ENCODE peak calls at places on chromosomes 7 and 10, in four cellular contexts. R is GM12878, Y is H1, J is HepG2. V is an unnamed sample. For H3K27me3 and H3K4me1, the result is how much of the 10 kb centered on the place peaks cover.

GRCh38 chr7:108367314-108367713 is 88.9 kb downstream of the NRCAM start:
- DNase-seq in R (no peak), J (no peak), Y (no peak), V (no peak)

GRCh38 chr7:35681630-35682029 is 13.3 kb downstream of the HERPUD2 start:
- DNase-seq in R (no peak), Y (no peak), J (no peak), V (no peak)

GRCh38 chr10:34434119-34434594 is 380.9 kb downstream of the PARD3 start:
- DNase-seq in R (no peak), Y (no peak), J (no peak), V (no peak)

GRCh38 chr10:6518791-6519430 is 61.2 kb downstream of the PRKCQ start:
- DNase-seq in J (no peak), Y (no peak), R (no peak), V (no peak)

GRCh38 chr7:149375234-149376008 is 85.4 kb downstream of the ZNF777 start:
- DNase-seq in J (no peak), R (no peak), Y (no peak), V (no peak)

GRCh38 chr7:48390381-48391327 is 219.4 kb downstream of the ABCA13 start:
- DNase-seq in Y (no peak), J (no peak), R (no peak), V (no peak)

GRCh38 chr10:30783939-30784500 is 154.5 kb upstream of the LYZL2 start:
- DNase-seq in R (peak), J (peak), Y (peak), V (peak)

GRCh38 chr10:67790534-67791408 is 47.2 kb downstream of the DNAJC12 start:
- DNase-seq in R (no peak), J (no peak), Y (no peak), V (no peak)

GRCh38 chr10:42836771-42837468 is 54.3 kb downstream of the BMS1 start:
- DNase-seq in J (peak), Y (no peak), R (no peak), V (no peak)

GRCh38 chr10:49831352-49832040 is 69.4 kb upstream of the OGDHL start:
- DNase-seq in R (no peak), J (no peak), Y (peak), V (peak)

GRCh38 chr10:131996508-131997365 is 15.0 kb upstream of the BNIP3 start:
- DNase-seq in J (no peak), Y (no peak), R (no peak), V (no peak)

GRCh38 chr10:79444243-79445119 is 943 bp downstream of the ZCCHC24 start:
- DNase-seq in J (no peak), Y (peak), R (no peak), V (no peak)

GRCh38 chr10:93993782-93994668 is at the start of gene PLCE1:
- DNase-seq in Y (peak), R (no peak), J (no peak), V (no peak)

GRCh38 chr7:46015107-46015868 is 94.2 kb upstream of the IGFBP3 start:
- DNase-seq in Y (peak), R (no peak), J (peak), V (peak)

GRCh38 chr10:36336315-36336714 is 694.2 kb upstream of the FZD8 start:
- DNase-seq in J (no peak), Y (no peak), R (no peak), V (no peak)

GRCh38 chr10:5959581-5960069 is 17.7 kb downstream of the IL15RA start:
- DNase-seq in J (no peak), R (no peak), Y (no peak), V (no peak)

GRCh38 chr7:82506702-82507101 is 63.1 kb upstream of the CACNA2D1 start:
- DNase-seq in J (no peak), R (no peak), Y (no peak), V (no peak)

GRCh38 chr10:68562666-68563522 is 2.8 kb downstream of the TET1 start:
- DNase-seq in Y (no peak), J (no peak), R (no peak), V (no peak)

DNA sequence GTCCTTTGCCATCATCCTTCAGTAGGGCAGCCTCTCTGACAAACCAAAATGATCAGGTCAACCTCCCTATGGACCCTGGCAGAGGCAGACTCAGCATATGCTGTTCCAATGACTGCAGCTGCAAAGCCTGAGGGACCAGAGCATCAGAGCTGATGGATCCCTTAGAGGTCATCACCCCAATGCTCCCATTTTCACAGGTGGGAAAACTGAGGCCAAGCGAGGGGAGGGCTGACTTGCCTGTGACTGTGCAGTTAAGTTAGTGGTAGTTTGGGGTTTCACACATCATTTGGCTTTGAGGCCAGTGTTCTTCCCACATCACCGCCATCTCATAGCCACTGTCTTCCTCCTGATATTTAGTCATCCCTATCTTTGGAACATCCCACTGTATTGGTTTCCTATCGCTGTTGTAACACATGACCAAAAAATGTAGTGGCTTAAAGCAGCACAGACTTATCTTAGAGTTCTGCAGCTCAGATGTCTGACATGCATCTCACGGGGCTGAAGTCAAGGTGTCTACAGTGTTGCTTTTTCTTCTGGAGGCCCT is 69.3 kb upstream of the PDZD8 start:
- DNase-seq in J (no peak), R (no peak), Y (no peak), V (no peak)
- TF ChIP-seq SUZ12 in J (no peak), R (no peak), Y (no peak), V (no peak)

GRCh38 chr7:27191716-27192545 is 6.9 kb upstream of the HOXA11 start:
- DNase-seq in R (no peak), J (no peak), Y (peak), V (no peak)

GRCh38 chr7:27194002-27194352 is 5.9 kb downstream of the HOXA13 start:
- DNase-seq in J (no peak), Y (no peak), R (no peak), V (no peak)

GRCh38 chr7:27192546-27193334 is 7.2 kb downstream of the HOXA13 start:
- DNase-seq in R (no peak), J (no peak), Y (peak), V (no peak)

GRCh38 chr7:27194641-27195379 is 5.1 kb downstream of the HOXA13 start:
- DNase-seq in R (no peak), Y (peak), J (no peak), V (no peak)

GRCh38 chr7:27193335-27194001 is 6.4 kb downstream of the HOXA13 start:
- DNase-seq in R (no peak), J (no peak), Y (peak), V (no peak)
- H3K27me3 ChIP-seq in R (under half), J (half or more), Y (half or more), V (half or more)

DNA sequence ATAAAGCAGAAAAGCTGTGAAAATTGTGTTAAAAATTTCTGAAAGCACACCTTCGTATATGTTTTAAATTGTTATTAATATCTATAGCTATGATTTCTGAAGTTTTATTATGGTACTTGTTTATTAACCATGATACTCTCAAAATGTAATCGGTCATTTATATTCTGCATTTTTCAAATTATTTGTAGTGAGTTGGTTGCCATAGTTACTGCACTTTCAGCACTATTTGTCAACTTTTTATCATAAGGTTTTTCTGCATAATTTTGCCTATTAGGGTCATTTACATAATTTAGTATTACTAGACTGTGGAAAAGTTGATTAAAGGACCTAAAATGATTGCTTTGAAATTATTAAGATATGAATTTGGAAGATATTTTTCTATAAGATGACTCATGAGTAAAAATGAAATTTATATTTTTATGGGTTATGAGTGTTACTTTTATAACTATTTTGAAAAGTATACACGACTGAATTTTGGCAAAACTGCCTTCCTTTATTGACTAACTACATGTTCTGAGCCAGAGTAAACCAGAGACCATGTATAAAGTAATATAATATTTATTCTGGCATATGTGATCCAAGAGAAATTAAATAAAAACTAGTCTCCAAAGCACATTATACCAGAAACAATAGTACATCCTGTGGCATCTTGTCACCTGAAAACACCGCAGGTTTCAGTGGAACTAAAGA is 7.9 kb upstream of the AGR2 start:
- DNase-seq in R (no peak), J (no peak), Y (no peak), V (no peak)
- H3K4me1 ChIP-seq in R (under half), J (under half), Y (under half), V (under half)

GRCh38 chr7:33129806-33130153 is 416 bp downstream of the BBS9 start:
- DNase-seq in R (no peak), J (no peak), Y (no peak), V (no peak)
- TF ChIP-seq SUZ12 in R (no peak), J (no peak), Y (no peak), V (no peak)

GRCh38 chr10:69800665-69801064 is 1.0 kb upstream of the COL13A1 start:
- DNase-seq in R (no peak), J (no peak), Y (no peak), V (no peak)

GRCh38 chr10:69800109-69800508 is 1.6 kb upstream of the COL13A1 start:
- DNase-seq in R (no peak), J (peak), Y (peak), V (peak)

GRCh38 chr10:69801094-69801433 is 642 bp upstream of the COL13A1 start:
- DNase-seq in Y (peak), R (no peak), J (peak), V (peak)

GRCh38 chr10:69802424-69803161 is 887 bp downstream of the COL13A1 start:
- DNase-seq in R (no peak), Y (peak), J (no peak), V (no peak)

DNA sequence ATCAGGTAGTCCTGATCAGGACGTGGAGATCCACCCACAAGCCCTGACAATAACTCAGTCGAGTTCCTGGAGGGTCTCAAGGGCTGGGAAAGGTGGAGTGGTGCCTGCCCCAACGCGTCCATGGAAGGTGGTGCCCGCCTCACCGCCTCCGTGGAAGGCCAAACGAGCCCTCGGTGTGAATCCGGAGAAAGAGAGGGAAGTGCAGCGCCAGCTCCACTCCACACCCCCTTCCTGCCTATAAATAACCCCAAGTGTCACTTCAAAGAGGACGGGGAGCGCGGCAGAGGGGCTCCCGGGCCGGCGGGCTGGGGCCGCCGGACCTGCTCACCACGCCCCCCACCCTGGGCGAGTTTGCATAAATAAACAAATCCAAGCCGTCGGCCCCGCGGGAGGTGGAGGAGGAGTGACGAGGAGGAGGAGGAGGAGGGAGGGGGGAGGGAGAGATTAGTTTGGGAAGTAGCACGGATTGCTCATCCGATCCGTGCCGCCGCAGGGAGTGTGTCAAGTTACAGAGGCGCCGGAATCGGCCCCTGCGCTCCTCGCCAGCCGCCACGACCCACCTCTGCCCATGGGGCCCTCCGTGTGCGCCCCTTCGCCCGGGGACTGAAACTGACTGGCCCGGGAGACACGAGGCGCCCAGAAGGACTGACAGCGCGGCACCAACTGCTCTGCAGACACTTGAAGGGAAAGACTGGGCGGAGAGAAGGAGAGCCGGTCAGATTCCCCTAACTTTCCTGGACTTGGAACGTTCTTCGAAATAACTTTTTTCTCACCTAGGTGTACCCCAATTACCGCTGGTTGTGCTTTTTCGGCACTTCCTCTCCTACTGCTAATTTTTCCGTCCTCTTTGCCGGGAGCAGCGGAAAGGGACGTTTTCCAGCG is at the start of gene COL13A1:
- DNase-seq in Y (peak), J (no peak), R (no peak), V (peak)
- H3K27me3 ChIP-seq in Y (under half), J (half or more), R (under half), V (under half)

GRCh38 chr10:103888113-103888841 is 29.7 kb downstream of the STN1 start:
- DNase-seq in Y (no peak), R (no peak), J (peak), V (no peak)
- H3K4me1 ChIP-seq in Y (under half), R (under half), J (under half), V (under half)

GRCh38 chr10:117271427-117271826 is 30.5 kb downstream of the SLC18A2 start:
- DNase-seq in R (no peak), Y (no peak), J (no peak), V (no peak)
- TF ChIP-seq SUZ12 in R (no peak), Y (no peak), J (no peak), V (no peak)

GRCh38 chr10:97564776-97565175 is 7.8 kb upstream of the ANKRD2 start:
- DNase-seq in Y (no peak), J (no peak), R (no peak), V (no peak)

GRCh38 chr10:97566338-97566986 is 6.1 kb upstream of the ANKRD2 start:
- DNase-seq in J (no peak), R (no peak), Y (no peak), V (no peak)

GRCh38 chr10:97563337-97563736 is 9.2 kb upstream of the ANKRD2 start:
- DNase-seq in R (no peak), J (no peak), Y (no peak), V (no peak)

GRCh38 chr10:97561678-97562077 is 10.9 kb upstream of the ANKRD2 start:
- DNase-seq in J (no peak), Y (no peak), R (no peak), V (no peak)
- H3K27me3 ChIP-seq in J (under half), Y (under half), R (under half), V (under half)

DNA sequence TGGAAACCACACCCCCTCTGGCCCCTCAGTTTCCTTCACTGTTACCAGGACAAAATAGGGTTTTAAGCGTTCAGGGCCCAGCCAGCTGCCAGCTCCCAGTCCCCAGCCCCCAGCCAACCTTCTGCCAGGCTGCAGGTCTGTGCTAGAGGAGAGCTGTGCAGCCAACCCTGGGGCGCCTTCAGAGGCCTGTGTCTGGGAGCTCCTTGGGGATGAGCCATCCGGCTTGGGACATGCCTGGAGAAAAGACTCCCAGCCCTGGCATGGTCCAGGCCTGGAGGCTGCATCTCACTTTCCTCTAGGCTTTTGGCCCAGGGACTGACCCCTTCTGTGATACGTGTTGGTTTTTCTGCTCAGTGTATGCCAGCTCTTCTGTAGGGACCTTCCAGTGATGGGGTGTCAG is 487.6 kb upstream of the MGMT start:
- DNase-seq in R (no peak), J (no peak), Y (no peak), V (no peak)
- H3K4me1 ChIP-seq in R (under half), J (under half), Y (under half), V (under half)

GRCh38 chr10:44311563-44311905 is 73.4 kb downstream of the CXCL12 start:
- DNase-seq in R (no peak), J (no peak), Y (no peak), V (no peak)
- TF ChIP-seq SUZ12 in R (no peak), J (no peak), Y (no peak), V (no peak)